ENCODE peak calls at places on chromosomes 11 and 22, in ten cellular contexts. F is HTR-8/SVneo; W is AG09319; D is coronary artery; H is CD8-positive, alpha-beta memory T cell; S is stimulated activated CD4-positive, alpha-beta T cell treated with anti-CD3 and anti-CD28 coated beads, TNF-alpha, amount 100 ng/mL, for 24 hours; L is islet precursor cell; X is GF-D8; G is HS-5; Z is activated CD8-positive, alpha-beta memory T cell treated with anti-CD3 and anti-CD28 coated beads for 4 hours. U is an unnamed sample.

GRCh38 chr11:119056397-119056999 is 507 bp downstream of the HYOU1 start:
- DNase-seq in L (peak), S (no peak), F (peak), G (no peak), D (peak), H (peak), W (no peak), Z (peak), X (peak), U (no peak)

GRCh38 chr11:130499828-130500227 is 51.4 kb downstream of the ADAMTS15 start:
- DNase-seq in L (no peak), F (no peak), Z (no peak), D (no peak), W (no peak), S (no peak), H (no peak), G (no peak), X (no peak), U (no peak)

GRCh38 chr22:44723801-44724200 is 21.8 kb downstream of the PRR5 start:
- DNase-seq in W (no peak), F (no peak), H (no peak), D (no peak), G (no peak), L (no peak), X (no peak), Z (no peak), S (no peak), U (no peak)

GRCh38 chr22:39317756-39318506 is 1.5 kb downstream of the RPL3 start:
- DNase-seq in D (no peak), Z (no peak), H (no peak), G (no peak), W (no peak), S (no peak), L (no peak), X (no peak), F (no peak), U (no peak)

GRCh38 chr22:35742342-35743100 is 24.8 kb downstream of the APOL5 start:
- DNase-seq in L (peak), D (no peak), X (no peak), W (no peak), Z (no peak), S (no peak), G (peak), H (no peak), F (peak), U (peak)

GRCh38 chr22:23533771-23534191 is 46.3 kb downstream of the IGLL1 start:
- DNase-seq in X (no peak), S (no peak), L (no peak), W (no peak), Z (no peak), H (no peak), D (no peak), F (no peak), G (no peak), U (no peak)

GRCh38 chr11:63586451-63587166 is 23.4 kb upstream of the PLAAT2 start:
- DNase-seq in S (no peak), G (no peak), H (no peak), F (no peak), W (no peak), X (no peak), L (peak), D (no peak), Z (no peak), U (no peak)

GRCh38 chr11:124618863-124619262 is 3.8 kb upstream of the TBRG1 start:
- DNase-seq in G (no peak), Z (no peak), S (no peak), F (no peak), W (no peak), X (no peak), D (no peak), L (no peak), H (no peak), U (no peak)

GRCh38 chr22:22605074-22605404 is 39.4 kb upstream of the GGTLC2 start:
- DNase-seq in W (no peak), L (no peak), F (no peak), S (no peak), X (no peak), D (no peak), Z (no peak), H (no peak), G (no peak), U (no peak)

GRCh38 chr11:110755961-110756360 is 43.7 kb upstream of the ARHGAP20 start:
- DNase-seq in W (no peak), S (no peak), G (no peak), D (no peak), L (no peak), X (no peak), F (no peak), Z (no peak), H (no peak), U (no peak)

GRCh38 chr11:6022954-6023353 is 7.6 kb downstream of the OR56A1 start:
- DNase-seq in W (no peak), F (peak), H (no peak), S (no peak), G (peak), L (peak), Z (no peak), X (no peak), D (no peak), U (no peak)

GRCh38 chr11:92528051-92528450 is 303.4 kb downstream of the FAT3 start:
- DNase-seq in Z (no peak), L (no peak), W (no peak), H (no peak), D (no peak), G (no peak), F (no peak), X (no peak), S (no peak), U (no peak)

U was measured in amniotic stem cell.